ENCODE peak calls at places on chromosomes 3 and 15, in four cellular contexts. One of them, this sample, is unnamed.

GRCh38 chr3:194275231-194275671 is 75.9 kb downstream of the CPN2 start:
- DNase-seq in HEK293T: no peak
- DNase-seq in astrocyte of the cerebellum: no peak
- DNase-seq in HepG2: no peak
- DNase-seq in this sample: no peak

GRCh38 chr3:115885621-115886020 is 262.3 kb downstream of the GAP43 start:
- DNase-seq in astrocyte of the cerebellum: peak
- DNase-seq in HEK293T: peak
- DNase-seq in HepG2: no peak
- DNase-seq in this sample: no peak

GRCh38 chr3:414063-414462 is 217.5 kb downstream of the CHL1 start:
- DNase-seq in astrocyte of the cerebellum: peak
- DNase-seq in HEK293T: no peak
- DNase-seq in HepG2: no peak
- DNase-seq in this sample: no peak

GRCh38 chr3:14837864-14838263 is 19.1 kb downstream of the FGD5 start:
- DNase-seq in HepG2: no peak
- DNase-seq in HEK293T: no peak
- DNase-seq in astrocyte of the cerebellum: no peak
- DNase-seq in this sample: no peak

GRCh38 chr3:49263490-49263889 is 13.5 kb downstream of the C3orf62 start:
- DNase-seq in astrocyte of the cerebellum: no peak
- DNase-seq in HEK293T: no peak
- DNase-seq in HepG2: no peak
- DNase-seq in this sample: no peak

GRCh38 chr15:59160880-59161593 is 45.6 kb upstream of the LDHAL6B start:
- DNase-seq in HepG2: peak
- DNase-seq in astrocyte of the cerebellum: no peak
- DNase-seq in HEK293T: peak
- DNase-seq in this sample: no peak

GRCh38 chr15:52208306-52208946 is 17.2 kb upstream of the GNB5 start:
- DNase-seq in HEK293T: peak
- DNase-seq in astrocyte of the cerebellum: peak
- DNase-seq in HepG2: peak
- DNase-seq in this sample: peak

GRCh38 chr15:88703533-88703932 is 64.7 kb downstream of the ISG20 start:
- DNase-seq in astrocyte of the cerebellum: no peak
- DNase-seq in HEK293T: no peak
- DNase-seq in HepG2: no peak
- DNase-seq in this sample: no peak

GRCh38 chr3:73510784-73511183 is 114.0 kb downstream of the PDZRN3 start:
- DNase-seq in HEK293T: no peak
- DNase-seq in HepG2: no peak
- DNase-seq in astrocyte of the cerebellum: no peak
- DNase-seq in this sample: no peak

GRCh38 chr3:124607163-124607562 is 123.1 kb upstream of the UMPS start:
- DNase-seq in astrocyte of the cerebellum: peak
- DNase-seq in HepG2: peak
- DNase-seq in HEK293T: no peak
- DNase-seq in this sample: peak

GRCh38 chr3:95971573-95971972 is 842.8 kb upstream of the EPHA6 start:
- DNase-seq in HepG2: no peak
- DNase-seq in astrocyte of the cerebellum: no peak
- DNase-seq in HEK293T: no peak
- DNase-seq in this sample: no peak

GRCh38 chr3:22759636-22760310 is 443.4 kb upstream of the UBE2E2 start:
- DNase-seq in astrocyte of the cerebellum: no peak
- DNase-seq in HepG2: no peak
- DNase-seq in HEK293T: no peak
- DNase-seq in this sample: no peak

GRCh38 chr15:69421498-69421897 is 7.3 kb downstream of the KIF23 start:
- DNase-seq in HepG2: no peak
- DNase-seq in astrocyte of the cerebellum: no peak
- DNase-seq in HEK293T: no peak
- DNase-seq in this sample: no peak

GRCh38 chr3:24684506-24685023 is 189.9 kb upstream of the THRB start:
- DNase-seq in HepG2: no peak
- DNase-seq in HEK293T: peak
- DNase-seq in astrocyte of the cerebellum: no peak
- DNase-seq in this sample: no peak

GRCh38 chr3:182979719-182980191 is 583 bp downstream of the DCUN1D1 start:
- DNase-seq in astrocyte of the cerebellum: no peak
- DNase-seq in HepG2: peak
- DNase-seq in HEK293T: no peak
- DNase-seq in this sample: no peak

GRCh38 chr3:170751083-170751893 is 118.7 kb downstream of the RPL22L1 start:
- DNase-seq in HepG2: no peak
- DNase-seq in HEK293T: no peak
- DNase-seq in astrocyte of the cerebellum: peak
- DNase-seq in this sample: peak

GRCh38 chr3:108090701-108091497 is at the start of gene CD47:
- DNase-seq in astrocyte of the cerebellum: peak
- DNase-seq in HEK293T: peak
- DNase-seq in HepG2: peak
- DNase-seq in this sample: peak

GRCh38 chr3:38084969-38085942 is 46.2 kb downstream of the DLEC1 start:
- DNase-seq in HepG2: no peak
- DNase-seq in HEK293T: no peak
- DNase-seq in astrocyte of the cerebellum: no peak
- DNase-seq in this sample: no peak

GRCh38 chr3:139988472-139988871 is 53.5 kb downstream of the CLSTN2 start:
- DNase-seq in HepG2: no peak
- DNase-seq in astrocyte of the cerebellum: no peak
- DNase-seq in HEK293T: no peak
- DNase-seq in this sample: no peak

This sample was measured in smooth muscle cell of the brain vasculature.